ENCODE peak calls at places on chromosomes 13 and 19, in nine cellular contexts. R is Peyer's patch; P is brain microvascular endothelial cell; S is progenitor cell of endocrine pancreas; U is activated CD8-positive, alpha-beta T cell treated with anti-CD3 and anti-CD28 coated beads for 36 hours; G is heart left ventricle; E is fibroblast of the aortic adventitia; W is fibroblast of pulmonary artery; J is lower lobe of right lung. X is an unnamed sample.

GRCh38 chr13:49265822-49266221 is 18.1 kb downstream of the CDADC1 start:
- DNase-seq in S (no peak), J (no peak), G (no peak), P (peak), W (peak), R (no peak), E (peak), U (no peak), X (no peak)

GRCh38 chr19:18503971-18504885 is 17.6 kb downstream of the ELL start:
- DNase-seq in P (no peak), G (no peak), U (no peak), W (no peak), S (no peak), J (no peak), R (peak), E (no peak), X (no peak)

GRCh38 chr13:73938375-73939070 is 195.7 kb downstream of the KLF12 start:
- DNase-seq in S (no peak), E (peak), J (no peak), G (no peak), R (no peak), P (peak), W (peak), U (no peak), X (no peak)

GRCh38 chr19:49094505-49095482 is 9.5 kb downstream of the SNRNP70 start:
- DNase-seq in U (no peak), E (peak), G (peak), R (no peak), S (no peak), W (no peak), J (no peak), P (no peak), X (no peak)

GRCh38 chr19:4985551-4985991 is 16.7 kb downstream of the KDM4B start:
- DNase-seq in P (no peak), R (no peak), W (no peak), J (no peak), U (no peak), G (no peak), E (no peak), S (no peak), X (no peak)

GRCh38 chr19:30565680-30566079 is 193.5 kb downstream of the ZNF536 start:
- DNase-seq in G (no peak), P (no peak), S (no peak), J (no peak), U (no peak), R (no peak), W (no peak), E (no peak), X (no peak)

GRCh38 chr19:5172859-5173577 is 167.6 kb downstream of the PTPRS start:
- DNase-seq in R (no peak), G (no peak), E (peak), W (peak), U (no peak), S (no peak), J (no peak), P (peak), X (no peak)

GRCh38 chr19:48715681-48716171 is 3.8 kb downstream of the MAMSTR start:
- DNase-seq in J (no peak), R (no peak), E (peak), G (peak), P (no peak), W (no peak), S (no peak), U (no peak), X (no peak)

GRCh38 chr13:48600374-48601364 is 53.1 kb upstream of the CYSLTR2 start:
- DNase-seq in E (peak), G (no peak), U (no peak), J (no peak), P (peak), S (no peak), R (no peak), W (peak), X (no peak)

GRCh38 chr19:54231077-54231931 is 8.5 kb upstream of the LILRB3 start:
- DNase-seq in U (peak), S (peak), J (peak), W (peak), G (peak), P (peak), E (peak), R (peak), X (no peak)

GRCh38 chr19:54320271-54320670 is 7.3 kb upstream of the LILRA5 start:
- DNase-seq in U (no peak), E (no peak), W (no peak), G (no peak), R (no peak), J (no peak), P (no peak), S (no peak), X (no peak)

GRCh38 chr13:48146122-48146521 is 51.2 kb upstream of the MED4 start:
- DNase-seq in W (no peak), U (no peak), J (no peak), P (no peak), S (no peak), G (no peak), R (no peak), E (no peak), X (no peak)

GRCh38 chr19:39709026-39709872 is 5.0 kb downstream of the LGALS14 start:
- DNase-seq in J (no peak), G (no peak), S (no peak), R (no peak), E (no peak), P (no peak), W (no peak), U (no peak), X (no peak)

GRCh38 chr19:29858000-29858596 is 46.3 kb downstream of the CCNE1 start:
- DNase-seq in W (no peak), G (no peak), E (no peak), R (peak), U (peak), S (peak), J (no peak), P (no peak), X (no peak)

GRCh38 chr19:14890616-14891379 is 4.9 kb upstream of the OR7A17 start:
- DNase-seq in S (no peak), E (no peak), U (no peak), G (no peak), P (no peak), R (no peak), W (no peak), J (no peak), X (no peak)

GRCh38 chr19:374886-375235 is 30.3 kb upstream of the MIER2 start:
- DNase-seq in J (no peak), G (no peak), U (no peak), P (no peak), R (no peak), E (no peak), S (peak), W (no peak), X (no peak)

GRCh38 chr13:41501281-41501680 is 43.9 kb downstream of the RGCC start:
- DNase-seq in P (no peak), U (no peak), J (no peak), R (no peak), E (no peak), W (no peak), S (no peak), G (no peak), X (no peak)

GRCh38 chr19:45913874-45914830 is at the start of gene NANOS2:
- DNase-seq in R (no peak), E (peak), U (peak), S (no peak), J (no peak), W (peak), G (no peak), P (no peak), X (no peak)

GRCh38 chr13:112061367-112062046 is 5.4 kb upstream of the SOX1 start:
- DNase-seq in G (no peak), P (no peak), S (no peak), W (no peak), R (no peak), J (no peak), U (no peak), E (no peak), X (no peak)

GRCh38 chr13:112062047-112062618 is 4.8 kb upstream of the SOX1 start:
- DNase-seq in S (no peak), J (no peak), U (no peak), W (no peak), E (no peak), P (no peak), R (no peak), G (no peak), X (no peak)

GRCh38 chr13:112063807-112064206 is 3.1 kb upstream of the SOX1 start:
- DNase-seq in R (no peak), S (no peak), E (no peak), P (no peak), J (no peak), U (no peak), W (no peak), G (no peak), X (no peak)

GRCh38 chr13:112063309-112063626 is 3.7 kb upstream of the SOX1 start:
- DNase-seq in R (no peak), P (no peak), E (no peak), G (no peak), S (no peak), W (no peak), U (no peak), J (no peak), X (no peak)

GRCh38 chr13:112062619-112063308 is 4.2 kb upstream of the SOX1 start:
- DNase-seq in P (no peak), R (no peak), E (no peak), W (no peak), S (peak), G (no peak), U (no peak), J (no peak), X (no peak)
- TF ChIP-seq CTCF in P (no peak), R (peak), E (no peak), W (no peak), S (peak), G (peak), U (no peak), J (no peak), X (no peak)

DNA sequence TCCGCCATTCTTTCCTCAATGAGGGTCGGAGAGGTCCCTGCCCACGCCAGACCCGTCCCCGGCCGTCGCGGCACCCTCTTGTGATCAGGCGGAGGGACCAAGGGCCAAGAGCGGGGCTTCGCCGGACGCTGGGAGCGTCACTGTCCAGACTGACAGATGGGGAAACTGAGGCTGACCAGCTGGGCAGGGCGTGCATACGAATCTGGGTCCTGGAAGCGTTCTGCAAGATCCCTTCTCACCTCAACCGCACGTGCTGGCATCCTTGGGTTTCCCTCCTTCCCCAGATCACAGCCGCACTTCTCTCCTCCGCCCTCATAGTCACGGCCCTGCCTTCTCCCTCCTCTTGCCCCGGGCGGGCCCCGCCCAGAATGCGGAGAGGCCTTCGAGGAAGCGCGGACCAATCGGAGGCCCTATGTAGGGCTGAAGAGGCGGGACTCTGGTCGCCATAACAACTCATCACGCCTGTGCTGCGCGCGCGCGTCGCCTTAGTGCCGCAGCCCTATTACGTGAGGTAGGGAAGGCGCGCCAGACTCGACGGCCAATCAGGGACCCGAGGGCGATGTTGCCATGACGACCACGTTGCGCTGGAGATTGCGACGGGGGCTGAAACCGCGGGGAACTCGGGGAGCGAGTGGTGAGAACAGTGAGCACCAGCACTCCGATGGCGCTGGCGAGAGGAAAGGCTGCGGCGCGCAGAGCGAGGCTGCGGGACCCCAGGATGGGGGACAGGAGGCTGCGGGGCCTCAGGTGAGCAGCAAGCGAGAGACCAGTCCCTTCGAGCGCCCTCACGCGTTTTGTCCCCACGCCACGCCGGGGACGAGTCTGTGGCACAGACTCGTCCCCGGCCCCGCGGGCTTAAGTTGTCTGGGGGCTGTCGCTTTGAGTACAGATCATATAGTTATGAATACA is 5.7 kb downstream of the RNF225 start:
- DNase-seq in E (peak), U (peak), W (peak), J (peak), G (peak), P (peak), S (peak), R (peak), X (peak)
- TF ChIP-seq CTCF in E (no peak), U (no peak), W (no peak), J (no peak), G (no peak), P (no peak), S (no peak), R (no peak), X (no peak)

GRCh38 chr13:110137677-110138008 is 169.3 kb downstream of the COL4A1 start:
- DNase-seq in U (peak), W (no peak), S (no peak), G (peak), E (peak), R (no peak), J (peak), P (peak), X (peak)
- TF ChIP-seq CTCF in U (no peak), W (peak), S (peak), G (peak), E (no peak), R (no peak), J (peak), P (peak), X (peak)

GRCh38 chr19:38044267-38045111 is 137.5 kb downstream of the SIPA1L3 start:
- DNase-seq in U (peak), E (peak), S (no peak), R (no peak), P (peak), G (no peak), W (peak), J (no peak), X (no peak)
- TF ChIP-seq CTCF in U (no peak), E (peak), S (no peak), R (no peak), P (peak), G (no peak), W (peak), J (no peak), X (no peak)

GRCh38 chr13:80361883-80362327 is 21.0 kb upstream of the SPRY2 start:
- DNase-seq in J (no peak), P (peak), E (no peak), R (no peak), S (no peak), W (no peak), G (no peak), U (no peak), X (no peak)
- TF ChIP-seq CTCF in J (no peak), P (peak), E (no peak), R (peak), S (no peak), W (no peak), G (no peak), U (no peak), X (no peak)

GRCh38 chr13:60230593-60230992 is 66.9 kb upstream of the DIAPH3 start:
- DNase-seq in W (peak), P (peak), R (no peak), J (no peak), S (no peak), E (peak), U (no peak), G (no peak), X (no peak)

GRCh38 chr13:60229708-60230272 is 66.1 kb upstream of the DIAPH3 start:
- DNase-seq in E (peak), W (no peak), U (no peak), S (no peak), P (no peak), G (no peak), J (no peak), R (no peak), X (no peak)

GRCh38 chr13:60221581-60221980 is 57.9 kb upstream of the DIAPH3 start:
- DNase-seq in U (no peak), R (no peak), P (no peak), W (no peak), J (no peak), S (no peak), E (no peak), G (no peak), X (no peak)

GRCh38 chr13:60227168-60227567 is 63.4 kb upstream of the DIAPH3 start:
- DNase-seq in G (no peak), U (no peak), E (peak), J (no peak), W (no peak), P (no peak), R (no peak), S (no peak), X (no peak)

GRCh38 chr13:60226507-60226906 is 62.8 kb upstream of the DIAPH3 start:
- DNase-seq in S (no peak), P (peak), W (peak), J (no peak), E (peak), U (peak), R (no peak), G (no peak), X (peak)
- TF ChIP-seq CTCF in S (peak), P (peak), W (peak), J (no peak), E (no peak), U (no peak), R (peak), G (no peak), X (peak)

GRCh38 chr19:6271721-6272410 is 7.9 kb downstream of the MLLT1 start:
- DNase-seq in E (peak), S (no peak), W (peak), G (peak), P (no peak), R (peak), J (peak), U (no peak), X (no peak)
- TF ChIP-seq CTCF in E (peak), S (no peak), W (no peak), G (no peak), P (peak), R (no peak), J (no peak), U (no peak), X (peak)